ENCODE peak calls at places on chromosomes 2 and 18, in five cellular contexts. U is stimulated activated CD8-positive, alpha-beta memory T cell treated with anti-CD3 and anti-CD28 coated beads, Interleukin-7, amount 100 ng/mL, for 1 hour; D is HT1080; N is cardiac muscle cell; Q is fibroblast of pulmonary artery. Y is an unnamed sample.

GRCh38 chr2:219112651-219113338 is 47.8 kb downstream of the NHEJ1 start:
- DNase-seq in U (no peak), D (no peak), N (no peak), Q (no peak), Y (no peak)

GRCh38 chr2:150473767-150474166 is 13.7 kb downstream of the RND3 start:
- DNase-seq in U (no peak), D (peak), N (no peak), Q (no peak), Y (no peak)

GRCh38 chr2:101704046-101704466 is 6.5 kb downstream of the MAP4K4 start:
- DNase-seq in U (no peak), D (no peak), N (peak), Q (peak), Y (no peak)

GRCh38 chr2:233487748-233488345 is 78.7 kb downstream of the USP40 start:
- DNase-seq in U (no peak), D (no peak), N (no peak), Q (no peak), Y (peak)

GRCh38 chr2:159381574-159381973 is 95.1 kb upstream of the WDSUB1 start:
- DNase-seq in U (no peak), D (peak), N (no peak), Q (no peak), Y (no peak)

GRCh38 chr18:27185025-27185763 is at the start of gene CHST9:
- DNase-seq in U (no peak), D (no peak), N (no peak), Q (no peak), Y (no peak)

GRCh38 chr2:217399288-217399687 is 539.4 kb upstream of the TNP1 start:
- DNase-seq in U (no peak), D (peak), N (no peak), Q (peak), Y (peak)

GRCh38 chr18:49168970-49169619 is 218.3 kb upstream of the SMAD7 start:
- DNase-seq in U (no peak), D (no peak), N (no peak), Q (no peak), Y (no peak)

GRCh38 chr2:3296182-3296972 is 81.2 kb downstream of the EIPR1 start:
- DNase-seq in U (no peak), D (no peak), N (no peak), Q (no peak), Y (no peak)

GRCh38 chr2:217069263-217070042 is 209.6 kb upstream of the TNP1 start:
- DNase-seq in U (no peak), D (no peak), N (no peak), Q (no peak), Y (no peak)

GRCh38 chr2:216283038-216283900 is 89.0 kb downstream of the MARCHF4 start:
- DNase-seq in U (no peak), D (no peak), N (no peak), Q (no peak), Y (no peak)

GRCh38 chr18:77366725-77367641 is 117.3 kb downstream of the GALR1 start:
- DNase-seq in U (no peak), D (peak), N (peak), Q (no peak), Y (peak)

GRCh38 chr18:75314117-75314516 is 103.5 kb downstream of the TSHZ1 start:
- DNase-seq in U (no peak), D (peak), N (no peak), Q (no peak), Y (no peak)

GRCh38 chr2:8806885-8807701 is 30.3 kb downstream of the KIDINS220 start:
- DNase-seq in U (no peak), D (no peak), N (no peak), Q (no peak), Y (no peak)

GRCh38 chr2:45918816-45919655 is 267.6 kb downstream of the PRKCE start:
- DNase-seq in U (no peak), D (no peak), N (no peak), Q (no peak), Y (no peak)

GRCh38 chr18:23814977-23815614 is 125.8 kb downstream of the LAMA3 start:
- DNase-seq in U (no peak), D (no peak), N (no peak), Q (no peak), Y (no peak)

GRCh38 chr2:203650860-203651613 is 55.4 kb upstream of the CD28 start:
- DNase-seq in U (no peak), D (peak), N (peak), Q (peak), Y (peak)

GRCh38 chr2:38470115-38470514 is 93.0 kb upstream of the ATL2 start:
- DNase-seq in U (no peak), D (no peak), N (no peak), Q (no peak), Y (no peak)

GRCh38 chr2:84821806-84822205 is 59.1 kb downstream of the TRABD2A start:
- DNase-seq in U (no peak), D (no peak), N (no peak), Q (no peak), Y (no peak)

GRCh38 chr2:37686792-37687595 is 15.6 kb upstream of the CDC42EP3 start:
- DNase-seq in U (no peak), D (no peak), N (no peak), Q (no peak), Y (no peak)

Y was measured in A172.